ENCODE peak calls at places on chromosome X, in nine cellular contexts. One of them, this sample, is unnamed.

GRCh38 chrX:110321081-110321480 is 3.2 kb upstream of the AMMECR1 start:
- DNase-seq in Caki2: no peak
- DNase-seq in stimulated activated CD4-positive, alpha-beta T cell treated with anti-CD3 and anti-CD28 coated beads, Interleukin-15, amount 100 ng/mL, for 1 hour: no peak
- DNase-seq in Right ventricle myocardium superior: no peak
- DNase-seq in activated naive CD8-positive, alpha-beta T cell treated with anti-CD3 and anti-CD28 coated beads, Interleukin-2, amount 50 U/mL, for 16 hours: no peak
- DNase-seq in coronary artery: no peak
- DNase-seq in COR-L47: no peak
- DNase-seq in T1000: no peak
- DNase-seq in CD4-positive, alpha-beta T cell: no peak
- DNase-seq in this sample: no peak

GRCh38 chrX:53435997-53436396 is 1.8 kb upstream of the HSD17B10 start:
- DNase-seq in Caki2: peak; percentile 16
- DNase-seq in stimulated activated CD4-positive, alpha-beta T cell treated with anti-CD3 and anti-CD28 coated beads, Interleukin-15, amount 100 ng/mL, for 1 hour: peak; percentile 27
- DNase-seq in Right ventricle myocardium superior: peak; percentile 46
- DNase-seq in activated naive CD8-positive, alpha-beta T cell treated with anti-CD3 and anti-CD28 coated beads, Interleukin-2, amount 50 U/mL, for 16 hours: peak; percentile 20
- DNase-seq in coronary artery: no peak
- DNase-seq in COR-L47: peak; percentile 54
- DNase-seq in T1000: peak; percentile 22
- DNase-seq in CD4-positive, alpha-beta T cell: peak; percentile 55
- DNase-seq in this sample: peak; percentile 79

GRCh38 chrX:138897621-138898492 is 186.3 kb upstream of the FGF13 start:
- DNase-seq in Caki2: peak; percentile 7
- DNase-seq in stimulated activated CD4-positive, alpha-beta T cell treated with anti-CD3 and anti-CD28 coated beads, Interleukin-15, amount 100 ng/mL, for 1 hour: no peak
- DNase-seq in Right ventricle myocardium superior: no peak
- DNase-seq in activated naive CD8-positive, alpha-beta T cell treated with anti-CD3 and anti-CD28 coated beads, Interleukin-2, amount 50 U/mL, for 16 hours: no peak
- DNase-seq in coronary artery: no peak
- DNase-seq in COR-L47: no peak
- DNase-seq in T1000: peak; percentile 3
- DNase-seq in CD4-positive, alpha-beta T cell: no peak
- DNase-seq in this sample: no peak

GRCh38 chrX:70433848-70434351 is 10.7 kb upstream of the DLG3 start:
- DNase-seq in Caki2: peak; percentile 72
- DNase-seq in stimulated activated CD4-positive, alpha-beta T cell treated with anti-CD3 and anti-CD28 coated beads, Interleukin-15, amount 100 ng/mL, for 1 hour: peak; percentile 49
- DNase-seq in Right ventricle myocardium superior: peak; percentile 74
- DNase-seq in activated naive CD8-positive, alpha-beta T cell treated with anti-CD3 and anti-CD28 coated beads, Interleukin-2, amount 50 U/mL, for 16 hours: peak; percentile 28
- DNase-seq in coronary artery: no peak
- DNase-seq in COR-L47: peak; percentile 42
- DNase-seq in T1000: peak; percentile 50
- DNase-seq in CD4-positive, alpha-beta T cell: peak; percentile 68
- DNase-seq in this sample: peak; percentile 73

GRCh38 chrX:130552444-130553073 is 150.8 kb downstream of the RBMX2 start:
- DNase-seq in Caki2: peak; percentile 17
- DNase-seq in stimulated activated CD4-positive, alpha-beta T cell treated with anti-CD3 and anti-CD28 coated beads, Interleukin-15, amount 100 ng/mL, for 1 hour: no peak
- DNase-seq in Right ventricle myocardium superior: no peak
- DNase-seq in activated naive CD8-positive, alpha-beta T cell treated with anti-CD3 and anti-CD28 coated beads, Interleukin-2, amount 50 U/mL, for 16 hours: no peak
- DNase-seq in coronary artery: no peak
- DNase-seq in COR-L47: no peak
- DNase-seq in T1000: no peak
- DNase-seq in CD4-positive, alpha-beta T cell: no peak
- DNase-seq in this sample: no peak

GRCh38 chrX:115958687-115959359 is 211.7 kb upstream of the AGTR2 start:
- DNase-seq in Caki2: no peak
- DNase-seq in stimulated activated CD4-positive, alpha-beta T cell treated with anti-CD3 and anti-CD28 coated beads, Interleukin-15, amount 100 ng/mL, for 1 hour: no peak
- DNase-seq in Right ventricle myocardium superior: no peak
- DNase-seq in activated naive CD8-positive, alpha-beta T cell treated with anti-CD3 and anti-CD28 coated beads, Interleukin-2, amount 50 U/mL, for 16 hours: no peak
- DNase-seq in coronary artery: no peak
- DNase-seq in COR-L47: peak; percentile 23
- DNase-seq in T1000: no peak
- DNase-seq in CD4-positive, alpha-beta T cell: no peak
- DNase-seq in this sample: no peak

GRCh38 chrX:106481341-106481740 is 130.4 kb upstream of the RADX start:
- DNase-seq in Caki2: peak; percentile 33
- DNase-seq in stimulated activated CD4-positive, alpha-beta T cell treated with anti-CD3 and anti-CD28 coated beads, Interleukin-15, amount 100 ng/mL, for 1 hour: no peak
- DNase-seq in Right ventricle myocardium superior: no peak
- DNase-seq in activated naive CD8-positive, alpha-beta T cell treated with anti-CD3 and anti-CD28 coated beads, Interleukin-2, amount 50 U/mL, for 16 hours: no peak
- DNase-seq in coronary artery: no peak
- DNase-seq in COR-L47: no peak
- DNase-seq in T1000: peak; percentile 1
- DNase-seq in CD4-positive, alpha-beta T cell: peak; percentile 8
- DNase-seq in this sample: peak; percentile 67

GRCh38 chrX:119895843-119896326 is at the start of gene AKAP14:
- DNase-seq in Caki2: no peak
- DNase-seq in stimulated activated CD4-positive, alpha-beta T cell treated with anti-CD3 and anti-CD28 coated beads, Interleukin-15, amount 100 ng/mL, for 1 hour: no peak
- DNase-seq in Right ventricle myocardium superior: no peak
- DNase-seq in activated naive CD8-positive, alpha-beta T cell treated with anti-CD3 and anti-CD28 coated beads, Interleukin-2, amount 50 U/mL, for 16 hours: no peak
- DNase-seq in coronary artery: no peak
- DNase-seq in COR-L47: no peak
- DNase-seq in T1000: no peak
- DNase-seq in CD4-positive, alpha-beta T cell: no peak
- DNase-seq in this sample: peak; percentile 57

GRCh38 chrX:7204619-7205018 is 56.7 kb upstream of the PUDP start:
- DNase-seq in Caki2: no peak
- DNase-seq in stimulated activated CD4-positive, alpha-beta T cell treated with anti-CD3 and anti-CD28 coated beads, Interleukin-15, amount 100 ng/mL, for 1 hour: no peak
- DNase-seq in Right ventricle myocardium superior: no peak
- DNase-seq in activated naive CD8-positive, alpha-beta T cell treated with anti-CD3 and anti-CD28 coated beads, Interleukin-2, amount 50 U/mL, for 16 hours: no peak
- DNase-seq in coronary artery: no peak
- DNase-seq in COR-L47: no peak
- DNase-seq in T1000: no peak
- DNase-seq in CD4-positive, alpha-beta T cell: no peak
- DNase-seq in this sample: no peak

GRCh38 chrX:40258909-40259308 is 161.2 kb upstream of the BCOR start:
- DNase-seq in Caki2: no peak
- DNase-seq in stimulated activated CD4-positive, alpha-beta T cell treated with anti-CD3 and anti-CD28 coated beads, Interleukin-15, amount 100 ng/mL, for 1 hour: no peak
- DNase-seq in Right ventricle myocardium superior: no peak
- DNase-seq in activated naive CD8-positive, alpha-beta T cell treated with anti-CD3 and anti-CD28 coated beads, Interleukin-2, amount 50 U/mL, for 16 hours: no peak
- DNase-seq in coronary artery: no peak
- DNase-seq in COR-L47: no peak
- DNase-seq in T1000: no peak
- DNase-seq in CD4-positive, alpha-beta T cell: no peak
- DNase-seq in this sample: no peak

GRCh38 chrX:103254171-103254824 is 657 bp downstream of the TCEAL8 start:
- DNase-seq in Caki2: peak; percentile 75
- DNase-seq in stimulated activated CD4-positive, alpha-beta T cell treated with anti-CD3 and anti-CD28 coated beads, Interleukin-15, amount 100 ng/mL, for 1 hour: peak; percentile 2
- DNase-seq in Right ventricle myocardium superior: peak; percentile 44
- DNase-seq in activated naive CD8-positive, alpha-beta T cell treated with anti-CD3 and anti-CD28 coated beads, Interleukin-2, amount 50 U/mL, for 16 hours: no peak
- DNase-seq in coronary artery: no peak
- DNase-seq in COR-L47: peak; percentile 54
- DNase-seq in T1000: no peak
- DNase-seq in CD4-positive, alpha-beta T cell: peak; percentile 24
- DNase-seq in this sample: peak; percentile 95

GRCh38 chrX:70033348-70033747 is 16.4 kb downstream of the AWAT2 start:
- DNase-seq in Caki2: no peak
- DNase-seq in stimulated activated CD4-positive, alpha-beta T cell treated with anti-CD3 and anti-CD28 coated beads, Interleukin-15, amount 100 ng/mL, for 1 hour: no peak
- DNase-seq in Right ventricle myocardium superior: no peak
- DNase-seq in activated naive CD8-positive, alpha-beta T cell treated with anti-CD3 and anti-CD28 coated beads, Interleukin-2, amount 50 U/mL, for 16 hours: no peak
- DNase-seq in coronary artery: no peak
- DNase-seq in COR-L47: peak; percentile 6
- DNase-seq in T1000: no peak
- DNase-seq in CD4-positive, alpha-beta T cell: peak; percentile 5
- DNase-seq in this sample: peak; percentile 76

GRCh38 chrX:134685662-134686061 is 27.4 kb upstream of the PLAC1 start:
- DNase-seq in Caki2: no peak
- DNase-seq in stimulated activated CD4-positive, alpha-beta T cell treated with anti-CD3 and anti-CD28 coated beads, Interleukin-15, amount 100 ng/mL, for 1 hour: no peak
- DNase-seq in Right ventricle myocardium superior: no peak
- DNase-seq in activated naive CD8-positive, alpha-beta T cell treated with anti-CD3 and anti-CD28 coated beads, Interleukin-2, amount 50 U/mL, for 16 hours: no peak
- DNase-seq in coronary artery: no peak
- DNase-seq in COR-L47: no peak
- DNase-seq in T1000: no peak
- DNase-seq in CD4-positive, alpha-beta T cell: no peak
- DNase-seq in this sample: no peak

GRCh38 chrX:112653017-112653416 is 26.7 kb downstream of the LHFPL1 start:
- DNase-seq in Caki2: no peak
- DNase-seq in stimulated activated CD4-positive, alpha-beta T cell treated with anti-CD3 and anti-CD28 coated beads, Interleukin-15, amount 100 ng/mL, for 1 hour: no peak
- DNase-seq in Right ventricle myocardium superior: no peak
- DNase-seq in activated naive CD8-positive, alpha-beta T cell treated with anti-CD3 and anti-CD28 coated beads, Interleukin-2, amount 50 U/mL, for 16 hours: no peak
- DNase-seq in coronary artery: no peak
- DNase-seq in COR-L47: no peak
- DNase-seq in T1000: no peak
- DNase-seq in CD4-positive, alpha-beta T cell: no peak
- DNase-seq in this sample: no peak

GRCh38 chrX:84865113-84865512 is 138.6 kb upstream of the APOOL start:
- DNase-seq in Caki2: no peak
- DNase-seq in stimulated activated CD4-positive, alpha-beta T cell treated with anti-CD3 and anti-CD28 coated beads, Interleukin-15, amount 100 ng/mL, for 1 hour: no peak
- DNase-seq in Right ventricle myocardium superior: no peak
- DNase-seq in activated naive CD8-positive, alpha-beta T cell treated with anti-CD3 and anti-CD28 coated beads, Interleukin-2, amount 50 U/mL, for 16 hours: no peak
- DNase-seq in coronary artery: no peak
- DNase-seq in COR-L47: peak; percentile 21
- DNase-seq in T1000: no peak
- DNase-seq in CD4-positive, alpha-beta T cell: no peak
- DNase-seq in this sample: no peak

GRCh38 chrX:110026099-110026844 is 23.4 kb downstream of the TMEM164 start:
- DNase-seq in Caki2: peak; percentile 71
- DNase-seq in stimulated activated CD4-positive, alpha-beta T cell treated with anti-CD3 and anti-CD28 coated beads, Interleukin-15, amount 100 ng/mL, for 1 hour: no peak
- DNase-seq in Right ventricle myocardium superior: no peak
- DNase-seq in activated naive CD8-positive, alpha-beta T cell treated with anti-CD3 and anti-CD28 coated beads, Interleukin-2, amount 50 U/mL, for 16 hours: no peak
- DNase-seq in coronary artery: no peak
- DNase-seq in COR-L47: no peak
- DNase-seq in T1000: no peak
- DNase-seq in CD4-positive, alpha-beta T cell: no peak
- DNase-seq in this sample: no peak

GRCh38 chrX:10759400-10759799 is 139.0 kb upstream of the MID1 start:
- DNase-seq in Caki2: no peak
- DNase-seq in stimulated activated CD4-positive, alpha-beta T cell treated with anti-CD3 and anti-CD28 coated beads, Interleukin-15, amount 100 ng/mL, for 1 hour: no peak
- DNase-seq in Right ventricle myocardium superior: no peak
- DNase-seq in activated naive CD8-positive, alpha-beta T cell treated with anti-CD3 and anti-CD28 coated beads, Interleukin-2, amount 50 U/mL, for 16 hours: no peak
- DNase-seq in coronary artery: no peak
- DNase-seq in COR-L47: no peak
- DNase-seq in T1000: no peak
- DNase-seq in CD4-positive, alpha-beta T cell: no peak
- DNase-seq in this sample: peak; percentile 56

GRCh38 chrX:39957816-39958561 is 139.8 kb downstream of the BCOR start:
- DNase-seq in Caki2: no peak
- DNase-seq in stimulated activated CD4-positive, alpha-beta T cell treated with anti-CD3 and anti-CD28 coated beads, Interleukin-15, amount 100 ng/mL, for 1 hour: no peak
- DNase-seq in Right ventricle myocardium superior: no peak
- DNase-seq in activated naive CD8-positive, alpha-beta T cell treated with anti-CD3 and anti-CD28 coated beads, Interleukin-2, amount 50 U/mL, for 16 hours: no peak
- DNase-seq in coronary artery: no peak
- DNase-seq in COR-L47: no peak
- DNase-seq in T1000: no peak
- DNase-seq in CD4-positive, alpha-beta T cell: no peak
- DNase-seq in this sample: no peak

GRCh38 chrX:151175283-151176062 is 911 bp upstream of the GPR50 start:
- DNase-seq in Caki2: no peak
- DNase-seq in stimulated activated CD4-positive, alpha-beta T cell treated with anti-CD3 and anti-CD28 coated beads, Interleukin-15, amount 100 ng/mL, for 1 hour: no peak
- DNase-seq in Right ventricle myocardium superior: no peak
- DNase-seq in activated naive CD8-positive, alpha-beta T cell treated with anti-CD3 and anti-CD28 coated beads, Interleukin-2, amount 50 U/mL, for 16 hours: no peak
- DNase-seq in coronary artery: no peak
- DNase-seq in COR-L47: no peak
- DNase-seq in T1000: no peak
- DNase-seq in CD4-positive, alpha-beta T cell: no peak
- DNase-seq in this sample: peak; percentile 49

GRCh38 chrX:43644124-43644701 is 11.9 kb upstream of the MAOA start:
- DNase-seq in Caki2: peak; percentile 66
- DNase-seq in stimulated activated CD4-positive, alpha-beta T cell treated with anti-CD3 and anti-CD28 coated beads, Interleukin-15, amount 100 ng/mL, for 1 hour: no peak
- DNase-seq in Right ventricle myocardium superior: no peak
- DNase-seq in activated naive CD8-positive, alpha-beta T cell treated with anti-CD3 and anti-CD28 coated beads, Interleukin-2, amount 50 U/mL, for 16 hours: no peak
- DNase-seq in coronary artery: no peak
- DNase-seq in COR-L47: no peak
- DNase-seq in T1000: peak; percentile 1
- DNase-seq in CD4-positive, alpha-beta T cell: no peak
- DNase-seq in this sample: no peak

GRCh38 chrX:124033821-124034220 is 72.3 kb downstream of the STAG2 start:
- DNase-seq in Caki2: no peak
- DNase-seq in stimulated activated CD4-positive, alpha-beta T cell treated with anti-CD3 and anti-CD28 coated beads, Interleukin-15, amount 100 ng/mL, for 1 hour: no peak
- DNase-seq in Right ventricle myocardium superior: no peak
- DNase-seq in activated naive CD8-positive, alpha-beta T cell treated with anti-CD3 and anti-CD28 coated beads, Interleukin-2, amount 50 U/mL, for 16 hours: no peak
- DNase-seq in coronary artery: no peak
- DNase-seq in COR-L47: no peak
- DNase-seq in T1000: no peak
- DNase-seq in CD4-positive, alpha-beta T cell: no peak
- DNase-seq in this sample: no peak

GRCh38 chrX:122220644-122221373 is 963.3 kb upstream of the GRIA3 start:
- DNase-seq in Caki2: no peak
- DNase-seq in stimulated activated CD4-positive, alpha-beta T cell treated with anti-CD3 and anti-CD28 coated beads, Interleukin-15, amount 100 ng/mL, for 1 hour: no peak
- DNase-seq in Right ventricle myocardium superior: no peak
- DNase-seq in activated naive CD8-positive, alpha-beta T cell treated with anti-CD3 and anti-CD28 coated beads, Interleukin-2, amount 50 U/mL, for 16 hours: no peak
- DNase-seq in coronary artery: no peak
- DNase-seq in COR-L47: no peak
- DNase-seq in T1000: no peak
- DNase-seq in CD4-positive, alpha-beta T cell: no peak
- DNase-seq in this sample: peak; percentile 84

GRCh38 chrX:153829799-153830631 is at the start of gene PDZD4:
- DNase-seq in Caki2: no peak
- DNase-seq in stimulated activated CD4-positive, alpha-beta T cell treated with anti-CD3 and anti-CD28 coated beads, Interleukin-15, amount 100 ng/mL, for 1 hour: no peak
- DNase-seq in Right ventricle myocardium superior: no peak
- DNase-seq in activated naive CD8-positive, alpha-beta T cell treated with anti-CD3 and anti-CD28 coated beads, Interleukin-2, amount 50 U/mL, for 16 hours: no peak
- DNase-seq in coronary artery: no peak
- DNase-seq in COR-L47: no peak
- DNase-seq in T1000: no peak
- DNase-seq in CD4-positive, alpha-beta T cell: no peak
- DNase-seq in this sample: peak; percentile 53

GRCh38 chrX:8731579-8732395 is at the start of gene ANOS1:
- DNase-seq in Caki2: peak; percentile 71
- DNase-seq in stimulated activated CD4-positive, alpha-beta T cell treated with anti-CD3 and anti-CD28 coated beads, Interleukin-15, amount 100 ng/mL, for 1 hour: no peak
- DNase-seq in Right ventricle myocardium superior: peak; percentile 81
- DNase-seq in activated naive CD8-positive, alpha-beta T cell treated with anti-CD3 and anti-CD28 coated beads, Interleukin-2, amount 50 U/mL, for 16 hours: no peak
- DNase-seq in coronary artery: peak; percentile 79
- DNase-seq in COR-L47: no peak
- DNase-seq in T1000: peak; percentile 6
- DNase-seq in CD4-positive, alpha-beta T cell: no peak
- DNase-seq in this sample: peak; percentile 76

GRCh38 chrX:130079824-130080406 is 30.4 kb downstream of the ELF4 start:
- DNase-seq in Caki2: peak; percentile 41
- DNase-seq in stimulated activated CD4-positive, alpha-beta T cell treated with anti-CD3 and anti-CD28 coated beads, Interleukin-15, amount 100 ng/mL, for 1 hour: peak; percentile 26
- DNase-seq in Right ventricle myocardium superior: peak; percentile 44
- DNase-seq in activated naive CD8-positive, alpha-beta T cell treated with anti-CD3 and anti-CD28 coated beads, Interleukin-2, amount 50 U/mL, for 16 hours: peak; percentile 16
- DNase-seq in coronary artery: no peak
- DNase-seq in COR-L47: peak; percentile 27
- DNase-seq in T1000: peak; percentile 1
- DNase-seq in CD4-positive, alpha-beta T cell: peak; percentile 53
- DNase-seq in this sample: peak; percentile 74

GRCh38 chrX:12471061-12471460 is 320.2 kb upstream of the PRPS2 start:
- DNase-seq in Caki2: no peak
- DNase-seq in stimulated activated CD4-positive, alpha-beta T cell treated with anti-CD3 and anti-CD28 coated beads, Interleukin-15, amount 100 ng/mL, for 1 hour: no peak
- DNase-seq in Right ventricle myocardium superior: no peak
- DNase-seq in activated naive CD8-positive, alpha-beta T cell treated with anti-CD3 and anti-CD28 coated beads, Interleukin-2, amount 50 U/mL, for 16 hours: no peak
- DNase-seq in coronary artery: no peak
- DNase-seq in COR-L47: no peak
- DNase-seq in T1000: no peak
- DNase-seq in CD4-positive, alpha-beta T cell: no peak
- DNase-seq in this sample: no peak

GRCh38 chrX:108268434-108269080 is 169.7 kb downstream of the COL4A6 start:
- DNase-seq in Caki2: no peak
- DNase-seq in stimulated activated CD4-positive, alpha-beta T cell treated with anti-CD3 and anti-CD28 coated beads, Interleukin-15, amount 100 ng/mL, for 1 hour: no peak
- DNase-seq in Right ventricle myocardium superior: no peak
- DNase-seq in activated naive CD8-positive, alpha-beta T cell treated with anti-CD3 and anti-CD28 coated beads, Interleukin-2, amount 50 U/mL, for 16 hours: no peak
- DNase-seq in coronary artery: no peak
- DNase-seq in COR-L47: no peak
- DNase-seq in T1000: no peak
- DNase-seq in CD4-positive, alpha-beta T cell: no peak
- DNase-seq in this sample: no peak

GRCh38 chrX:77412631-77413030 is 34.6 kb upstream of the FGF16 start:
- DNase-seq in Caki2: no peak
- DNase-seq in stimulated activated CD4-positive, alpha-beta T cell treated with anti-CD3 and anti-CD28 coated beads, Interleukin-15, amount 100 ng/mL, for 1 hour: no peak
- DNase-seq in Right ventricle myocardium superior: no peak
- DNase-seq in activated naive CD8-positive, alpha-beta T cell treated with anti-CD3 and anti-CD28 coated beads, Interleukin-2, amount 50 U/mL, for 16 hours: no peak
- DNase-seq in coronary artery: no peak
- DNase-seq in COR-L47: no peak
- DNase-seq in T1000: no peak
- DNase-seq in CD4-positive, alpha-beta T cell: no peak
- DNase-seq in this sample: no peak

GRCh38 chrX:149198980-149199732 is 305.9 kb downstream of the IDS start:
- DNase-seq in Caki2: no peak
- DNase-seq in stimulated activated CD4-positive, alpha-beta T cell treated with anti-CD3 and anti-CD28 coated beads, Interleukin-15, amount 100 ng/mL, for 1 hour: no peak
- DNase-seq in Right ventricle myocardium superior: no peak
- DNase-seq in activated naive CD8-positive, alpha-beta T cell treated with anti-CD3 and anti-CD28 coated beads, Interleukin-2, amount 50 U/mL, for 16 hours: no peak
- DNase-seq in coronary artery: no peak
- DNase-seq in COR-L47: no peak
- DNase-seq in T1000: no peak
- DNase-seq in CD4-positive, alpha-beta T cell: no peak
- DNase-seq in this sample: no peak

GRCh38 chrX:10156199-10157031 is at the start of gene CLCN4:
- DNase-seq in Caki2: peak; percentile 57
- DNase-seq in stimulated activated CD4-positive, alpha-beta T cell treated with anti-CD3 and anti-CD28 coated beads, Interleukin-15, amount 100 ng/mL, for 1 hour: no peak
- DNase-seq in Right ventricle myocardium superior: peak; percentile 79
- DNase-seq in activated naive CD8-positive, alpha-beta T cell treated with anti-CD3 and anti-CD28 coated beads, Interleukin-2, amount 50 U/mL, for 16 hours: no peak
- DNase-seq in coronary artery: no peak
- DNase-seq in COR-L47: no peak
- DNase-seq in T1000: no peak
- DNase-seq in CD4-positive, alpha-beta T cell: no peak
- DNase-seq in this sample: peak; percentile 67

GRCh38 chrX:71099736-71100135 is 4.1 kb downstream of the FOXO4 start:
- DNase-seq in Caki2: no peak
- DNase-seq in stimulated activated CD4-positive, alpha-beta T cell treated with anti-CD3 and anti-CD28 coated beads, Interleukin-15, amount 100 ng/mL, for 1 hour: no peak
- DNase-seq in Right ventricle myocardium superior: no peak
- DNase-seq in activated naive CD8-positive, alpha-beta T cell treated with anti-CD3 and anti-CD28 coated beads, Interleukin-2, amount 50 U/mL, for 16 hours: no peak
- DNase-seq in coronary artery: no peak
- DNase-seq in COR-L47: no peak
- DNase-seq in T1000: no peak
- DNase-seq in CD4-positive, alpha-beta T cell: no peak
- DNase-seq in this sample: peak; percentile 85